ENCODE peak calls at places on chromosome 18, in eight cellular contexts. One of them, this sample, is unnamed.

GRCh38 chr18:56402872-56403516 is 235.4 kb downstream of the TXNL1 start:
- DNase-seq in HTR-8/SVneo: peak; percentile 1
- DNase-seq in stimulated activated naive CD4-positive, alpha-beta T cell: no peak
- DNase-seq in NCI-H1105 treated with DMSO at 0.1 percent for 48 hours: no peak
- DNase-seq in NCI-H1092 treated with DMSO at 0.1 percent for 48 hours: no peak
- DNase-seq in neural crest cell: no peak
- DNase-seq in NCI-H1048: no peak
- DNase-seq in adipocyte: peak; percentile 91
- DNase-seq in this sample: no peak

GRCh38 chr18:7766383-7766782 is 199.3 kb downstream of the PTPRM start:
- DNase-seq in HTR-8/SVneo: no peak
- DNase-seq in stimulated activated naive CD4-positive, alpha-beta T cell: no peak
- DNase-seq in NCI-H1105 treated with DMSO at 0.1 percent for 48 hours: no peak
- DNase-seq in NCI-H1092 treated with DMSO at 0.1 percent for 48 hours: no peak
- DNase-seq in neural crest cell: no peak
- DNase-seq in NCI-H1048: no peak
- DNase-seq in adipocyte: no peak
- DNase-seq in this sample: no peak

GRCh38 chr18:2883137-2883671 is 36.4 kb downstream of the EMILIN2 start:
- DNase-seq in HTR-8/SVneo: no peak
- DNase-seq in stimulated activated naive CD4-positive, alpha-beta T cell: no peak
- DNase-seq in NCI-H1105 treated with DMSO at 0.1 percent for 48 hours: no peak
- DNase-seq in NCI-H1092 treated with DMSO at 0.1 percent for 48 hours: no peak
- DNase-seq in neural crest cell: no peak
- DNase-seq in NCI-H1048: no peak
- DNase-seq in adipocyte: no peak
- DNase-seq in this sample: no peak

GRCh38 chr18:39681061-39681460 is 2115.5 kb upstream of the CELF4 start:
- DNase-seq in HTR-8/SVneo: no peak
- DNase-seq in stimulated activated naive CD4-positive, alpha-beta T cell: no peak
- DNase-seq in NCI-H1105 treated with DMSO at 0.1 percent for 48 hours: peak; percentile 25
- DNase-seq in NCI-H1092 treated with DMSO at 0.1 percent for 48 hours: peak; percentile 47
- DNase-seq in neural crest cell: no peak
- DNase-seq in NCI-H1048: no peak
- DNase-seq in adipocyte: no peak
- DNase-seq in this sample: no peak

GRCh38 chr18:12449040-12449814 is 41.5 kb downstream of the PRELID3A start:
- DNase-seq in HTR-8/SVneo: no peak
- DNase-seq in stimulated activated naive CD4-positive, alpha-beta T cell: no peak
- DNase-seq in NCI-H1105 treated with DMSO at 0.1 percent for 48 hours: no peak
- DNase-seq in NCI-H1092 treated with DMSO at 0.1 percent for 48 hours: no peak
- DNase-seq in neural crest cell: peak; percentile 11
- DNase-seq in NCI-H1048: no peak
- DNase-seq in adipocyte: no peak
- DNase-seq in this sample: no peak

GRCh38 chr18:57716550-57716949 is 86.6 kb downstream of the ATP8B1 start:
- DNase-seq in HTR-8/SVneo: no peak
- DNase-seq in stimulated activated naive CD4-positive, alpha-beta T cell: no peak
- DNase-seq in NCI-H1105 treated with DMSO at 0.1 percent for 48 hours: no peak
- DNase-seq in NCI-H1092 treated with DMSO at 0.1 percent for 48 hours: no peak
- DNase-seq in neural crest cell: no peak
- DNase-seq in NCI-H1048: no peak
- DNase-seq in adipocyte: no peak
- DNase-seq in this sample: no peak

GRCh38 chr18:45103319-45104070 is 422.8 kb downstream of the SETBP1 start:
- DNase-seq in HTR-8/SVneo: no peak
- DNase-seq in stimulated activated naive CD4-positive, alpha-beta T cell: no peak
- DNase-seq in NCI-H1105 treated with DMSO at 0.1 percent for 48 hours: no peak
- DNase-seq in NCI-H1092 treated with DMSO at 0.1 percent for 48 hours: no peak
- DNase-seq in neural crest cell: no peak
- DNase-seq in NCI-H1048: no peak
- DNase-seq in adipocyte: no peak
- DNase-seq in this sample: no peak

GRCh38 chr18:59267511-59268126 is 5.6 kb downstream of the RAX start:
- DNase-seq in HTR-8/SVneo: no peak
- DNase-seq in stimulated activated naive CD4-positive, alpha-beta T cell: no peak
- DNase-seq in NCI-H1105 treated with DMSO at 0.1 percent for 48 hours: peak; percentile 35
- DNase-seq in NCI-H1092 treated with DMSO at 0.1 percent for 48 hours: peak; percentile 56
- DNase-seq in neural crest cell: no peak
- DNase-seq in NCI-H1048: no peak
- DNase-seq in adipocyte: peak; percentile 48
- DNase-seq in this sample: no peak

GRCh38 chr18:24990548-24991219 is 361.3 kb downstream of the ZNF521 start:
- DNase-seq in HTR-8/SVneo: no peak
- DNase-seq in stimulated activated naive CD4-positive, alpha-beta T cell: no peak
- DNase-seq in NCI-H1105 treated with DMSO at 0.1 percent for 48 hours: no peak
- DNase-seq in NCI-H1092 treated with DMSO at 0.1 percent for 48 hours: no peak
- DNase-seq in neural crest cell: no peak
- DNase-seq in NCI-H1048: no peak
- DNase-seq in adipocyte: no peak
- DNase-seq in this sample: no peak

GRCh38 chr18:60892855-60893254 is 440.4 kb upstream of the CDH20 start:
- DNase-seq in HTR-8/SVneo: no peak
- DNase-seq in stimulated activated naive CD4-positive, alpha-beta T cell: no peak
- DNase-seq in NCI-H1105 treated with DMSO at 0.1 percent for 48 hours: no peak
- DNase-seq in NCI-H1092 treated with DMSO at 0.1 percent for 48 hours: no peak
- DNase-seq in neural crest cell: no peak
- DNase-seq in NCI-H1048: no peak
- DNase-seq in adipocyte: peak; percentile 78
- DNase-seq in this sample: no peak

GRCh38 chr18:74175658-74176057 is 27.3 kb downstream of the TIMM21 start:
- DNase-seq in HTR-8/SVneo: no peak
- DNase-seq in stimulated activated naive CD4-positive, alpha-beta T cell: no peak
- DNase-seq in NCI-H1105 treated with DMSO at 0.1 percent for 48 hours: no peak
- DNase-seq in NCI-H1092 treated with DMSO at 0.1 percent for 48 hours: no peak
- DNase-seq in neural crest cell: no peak
- DNase-seq in NCI-H1048: no peak
- DNase-seq in adipocyte: no peak
- DNase-seq in this sample: no peak

GRCh38 chr18:23635283-23636040 is 27.2 kb downstream of the ANKRD29 start:
- DNase-seq in HTR-8/SVneo: no peak
- DNase-seq in stimulated activated naive CD4-positive, alpha-beta T cell: no peak
- DNase-seq in NCI-H1105 treated with DMSO at 0.1 percent for 48 hours: no peak
- DNase-seq in NCI-H1092 treated with DMSO at 0.1 percent for 48 hours: no peak
- DNase-seq in neural crest cell: no peak
- DNase-seq in NCI-H1048: no peak
- DNase-seq in adipocyte: no peak
- DNase-seq in this sample: no peak